ENCODE peak calls at places on chromosomes 16 and 17, in eight cellular contexts. W, E, O, P, T, J, Y and K are unnamed samples.

GRCh38 chr16:19520861-19521331 is 1.0 kb downstream of the GDE1 start:
- DNase-seq in P (peak), T (no peak), W (no peak), E (no peak), O (peak), Y (no peak), J (peak), K (peak)

GRCh38 chr16:80369559-80369958 is 171.2 kb upstream of the DYNLRB2 start:
- DNase-seq in T (no peak), W (no peak), P (no peak), J (peak), E (no peak), O (peak), Y (peak), K (no peak)

GRCh38 chr17:38871247-38871991 is 1.6 kb downstream of the LASP1 start:
- DNase-seq in J (peak), E (no peak), O (peak), Y (peak), P (peak), W (peak), T (peak), K (peak)

GRCh38 chr17:44774271-44775135 is 15.7 kb downstream of the ADAM11 start:
- DNase-seq in O (peak), Y (peak), T (peak), P (peak), W (peak), J (peak), E (peak), K (peak)

GRCh38 chr17:73013299-73013698 is 79.2 kb downstream of the SLC39A11 start:
- DNase-seq in O (no peak), Y (no peak), P (no peak), W (no peak), E (peak), J (no peak), T (no peak), K (no peak)

GRCh38 chr17:80605326-80606066 is 60.9 kb downstream of the RPTOR start:
- DNase-seq in Y (no peak), J (no peak), T (no peak), O (no peak), P (peak), E (no peak), W (peak), K (peak)

GRCh38 chr17:65070620-65071019 is 14.1 kb upstream of the GNA13 start:
- DNase-seq in O (no peak), T (no peak), E (no peak), W (no peak), J (no peak), P (no peak), Y (peak), K (no peak)

GRCh38 chr16:2935418-2935817 is 23.7 kb downstream of the FLYWCH1 start:
- DNase-seq in P (no peak), O (no peak), W (no peak), J (no peak), E (no peak), T (no peak), Y (no peak), K (no peak)

GRCh38 chr16:82108101-82108500 is 61.9 kb downstream of the MPHOSPH6 start:
- DNase-seq in J (no peak), T (no peak), E (no peak), Y (peak), W (no peak), P (no peak), O (no peak), K (no peak)

GRCh38 chr16:47461598-47462266 is 601 bp downstream of the PHKB start:
- DNase-seq in E (no peak), T (no peak), O (no peak), P (peak), Y (peak), J (peak), W (no peak), K (no peak)

GRCh38 chr17:5035356-5035755 is at the start of gene SLC52A1:
- DNase-seq in T (no peak), Y (no peak), E (peak), O (peak), W (no peak), J (no peak), P (no peak), K (no peak)

GRCh38 chr17:65092262-65092661 is 35.7 kb upstream of the GNA13 start:
- DNase-seq in O (no peak), J (no peak), P (no peak), W (no peak), Y (no peak), T (no peak), E (no peak), K (no peak)

GRCh38 chr17:44361292-44362055 is 2.2 kb downstream of the FAM171A2 start:
- DNase-seq in Y (no peak), J (no peak), P (no peak), O (no peak), W (no peak), T (no peak), E (peak), K (no peak)

GRCh38 chr17:16477255-16477654 is 14.7 kb downstream of the LRRC75A start:
- DNase-seq in O (no peak), W (no peak), J (peak), Y (no peak), T (no peak), P (no peak), E (no peak), K (no peak)

GRCh38 chr16:57071840-57072541 is 20.4 kb upstream of the CPNE2 start:
- DNase-seq in J (peak), Y (no peak), E (no peak), W (no peak), O (no peak), P (no peak), T (no peak), K (no peak)